ENCODE peak calls at places on chromosome 21, in five cellular contexts. D, R, O, H and S are unnamed samples.

GRCh38 chr21:42068592-42068991 is 2.5 kb upstream of the UMODL1 start:
- DNase-seq in D (no peak), R (no peak), O (no peak), H (no peak), S (no peak)

GRCh38 chr21:42847051-42847707 is 32.2 kb downstream of the WDR4 start:
- DNase-seq in D (no peak), R (no peak), O (no peak), H (no peak), S (no peak)

GRCh38 chr21:23016617-23017016 is 2018.4 kb downstream of the NCAM2 start:
- DNase-seq in D (no peak), R (peak; percentile 62), O (peak; percentile 57), H (no peak), S (no peak)

GRCh38 chr21:41658321-41658720 is 108.5 kb downstream of the RIPK4 start:
- DNase-seq in D (no peak), R (no peak), O (peak; percentile 22), H (no peak), S (no peak)

GRCh38 chr21:32413697-32414578 is 1.4 kb downstream of the EVA1C start:
- DNase-seq in D (no peak), R (peak; percentile 46), O (no peak), H (no peak), S (no peak)

GRCh38 chr21:42421018-42421793 is 17.5 kb downstream of the UBASH3A start:
- DNase-seq in D (no peak), R (no peak), O (no peak), H (no peak), S (no peak)

GRCh38 chr21:32099812-32100416 is 178.9 kb downstream of the MIS18A start:
- DNase-seq in D (no peak), R (no peak), O (peak; percentile 45), H (no peak), S (no peak)

GRCh38 chr21:42581676-42582371 is 68.2 kb downstream of the SLC37A1 start:
- DNase-seq in D (no peak), R (no peak), O (no peak), H (peak; percentile 22), S (no peak)

GRCh38 chr21:42148097-42148496 is 70.8 kb upstream of the ABCG1 start:
- DNase-seq in D (no peak), R (no peak), O (no peak), H (no peak), S (no peak)

GRCh38 chr21:16250282-16250681 is 520.5 kb downstream of the USP25 start:
- DNase-seq in D (no peak), R (peak; percentile 10), O (no peak), H (no peak), S (no peak)

GRCh38 chr21:35922618-35923017 is 137.7 kb downstream of the SETD4 start:
- DNase-seq in D (no peak), R (peak; percentile 59), O (no peak), H (no peak), S (no peak)

GRCh38 chr21:32772281-32773047 is 909 bp upstream of the PAXBP1 start:
- DNase-seq in D (peak; percentile 53), R (peak; percentile 36), O (peak; percentile 19), H (no peak), S (no peak)

GRCh38 chr21:41921089-41921819 is 32.6 kb downstream of the C2CD2 start:
- DNase-seq in D (no peak), R (no peak), O (no peak), H (no peak), S (no peak)

GRCh38 chr21:42572906-42573495 is 59.3 kb downstream of the SLC37A1 start:
- DNase-seq in D (no peak), R (no peak), O (no peak), H (peak; percentile 33), S (no peak)

GRCh38 chr21:36155603-36156338 is 853 bp upstream of the DOP1B start:
- DNase-seq in D (no peak), R (peak; percentile 80), O (peak; percentile 6), H (peak; percentile 64), S (no peak)

GRCh38 chr21:39022901-39023693 is 160.2 kb downstream of the PSMG1 start:
- DNase-seq in D (no peak), R (no peak), O (no peak), H (no peak), S (no peak)
- TF ChIP-seq CTCF in D (no peak), R (peak; percentile 41), O (peak; percentile 43), H (no peak), S (no peak)

GRCh38 chr21:44774972-44775371 is 26.6 kb downstream of the UBE2G2 start:
- DNase-seq in D (no peak), R (no peak), O (no peak), H (no peak), S (no peak)
- TF ChIP-seq CTCF in D (no peak), R (no peak), O (no peak), H (no peak), S (no peak)

GRCh38 chr21:44742418-44743153 is 31.2 kb upstream of the TSPEAR start:
- DNase-seq in D (no peak), R (peak; percentile 54), O (no peak), H (no peak), S (no peak)
- TF ChIP-seq CTCF in D (peak; percentile 25), R (peak; percentile 65), O (peak; percentile 7), H (no peak), S (no peak)

DNA sequence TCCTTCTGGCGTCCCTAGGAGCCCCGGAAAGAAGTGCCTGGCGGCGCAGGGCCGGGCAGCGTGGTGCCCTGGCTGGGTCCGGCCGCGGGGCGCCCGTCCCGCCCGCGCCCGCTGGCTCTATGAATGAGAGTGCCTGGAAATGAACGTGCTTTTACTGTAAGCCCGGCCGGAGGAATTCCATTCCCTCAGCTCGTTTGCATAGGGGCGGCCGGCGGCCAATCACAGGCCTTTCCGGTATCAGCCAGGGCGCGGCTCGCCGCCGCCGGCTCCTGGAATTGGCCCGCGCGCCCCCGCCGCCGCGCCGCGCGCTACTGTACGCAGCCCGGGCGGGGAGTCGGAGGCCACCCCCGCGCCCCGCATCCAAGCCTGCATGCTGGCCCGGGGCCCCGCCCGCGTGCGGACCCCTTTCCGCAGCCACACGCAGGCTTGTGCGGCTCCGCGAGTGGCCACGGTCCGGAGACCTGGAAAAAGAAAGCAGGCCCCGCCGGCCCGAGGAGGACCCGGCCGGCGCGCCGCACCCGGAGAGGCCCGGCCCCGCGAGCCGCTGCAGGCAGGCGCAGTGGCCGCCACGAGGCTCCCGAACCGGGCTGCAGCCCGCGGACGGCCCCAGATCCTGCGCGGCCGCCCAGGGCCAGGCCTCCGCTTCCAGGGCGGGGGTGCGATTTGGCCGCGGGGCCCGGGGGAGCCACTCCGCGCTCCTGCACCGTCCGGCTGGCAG is 160.4 kb downstream of the RUNX1 start:
- DNase-seq in D (peak; percentile 92), R (peak; percentile 97), O (peak; percentile 96), H (peak; percentile 92), S (peak; percentile 90)
- TF ChIP-seq CTCF in D (no peak), R (no peak), O (no peak), H (peak; percentile 5), S (no peak)

GRCh38 chr21:25350056-25350455 is 257.2 kb downstream of the MRPL39 start:
- DNase-seq in D (no peak), R (peak; percentile 78), O (peak; percentile 43), H (no peak), S (no peak)
- TF ChIP-seq CTCF in D (peak; percentile 42), R (peak; percentile 82), O (peak; percentile 68), H (no peak), S (peak; percentile 18)

GRCh38 chr21:21232320-21232719 is 234.1 kb downstream of the NCAM2 start:
- DNase-seq in D (no peak), R (peak; percentile 17), O (peak; percentile 42), H (no peak), S (no peak)
- TF ChIP-seq CTCF in D (peak; percentile 5), R (peak; percentile 58), O (peak; percentile 69), H (no peak), S (no peak)

DNA sequence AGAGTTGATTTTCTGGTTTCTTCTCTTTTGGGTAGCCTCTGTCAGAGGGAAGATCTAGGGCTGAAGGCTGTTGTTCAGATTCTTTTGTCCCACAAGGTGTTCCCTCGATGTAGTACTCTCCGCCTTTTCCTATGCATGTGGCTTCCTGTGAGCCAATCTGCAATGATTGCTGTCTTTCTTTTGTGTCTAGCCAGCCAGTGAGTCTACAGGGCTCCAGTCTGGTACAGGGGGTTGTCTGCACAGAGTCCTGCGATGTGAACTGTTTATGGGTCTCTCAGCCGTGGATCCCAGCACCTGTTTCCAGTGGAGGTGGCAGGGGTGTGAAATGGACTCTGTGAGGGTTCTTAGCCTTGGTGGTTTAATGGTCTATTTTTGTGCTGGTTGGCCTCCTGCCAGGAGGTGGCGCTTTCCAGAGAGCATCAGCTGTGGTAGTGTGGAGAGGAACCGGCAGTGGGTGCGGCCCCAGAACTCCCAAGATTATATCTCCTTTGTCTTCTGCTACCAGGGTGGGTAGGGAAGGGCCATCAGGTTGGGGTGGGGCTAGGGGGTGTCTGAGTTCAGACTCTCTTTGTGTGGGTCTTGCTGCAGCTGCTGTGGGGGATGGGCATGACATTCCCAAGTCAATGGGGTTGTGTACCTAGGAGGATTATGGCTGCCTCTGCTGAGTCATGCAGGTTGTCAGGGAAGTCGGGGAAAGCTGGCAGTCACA is 81.3 kb upstream of the C21orf91 start:
- DNase-seq in D (no peak), R (no peak), O (peak; percentile 26), H (no peak), S (no peak)
- TF ChIP-seq CTCF in D (peak; percentile 12), R (no peak), O (peak; percentile 30), H (no peak), S (no peak)

DNA sequence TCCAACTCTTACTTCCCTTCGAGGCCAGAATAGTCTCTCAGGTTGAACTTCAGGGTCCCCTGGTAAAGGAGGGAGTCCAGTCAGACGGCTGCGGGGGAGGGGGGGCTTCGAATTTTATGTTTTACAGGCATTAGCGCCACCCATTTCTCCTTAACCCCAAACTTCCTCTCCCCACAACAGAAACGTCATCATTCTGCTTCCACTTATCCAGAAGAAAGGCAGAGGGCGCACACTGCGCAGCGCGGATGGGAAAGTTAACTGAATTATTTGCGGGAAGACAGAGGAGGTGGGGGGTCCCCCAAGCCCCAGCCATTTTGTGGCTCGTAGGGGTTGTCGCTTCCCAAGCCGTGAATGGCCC is 529 bp upstream of the PRMT2 start:
- DNase-seq in D (peak; percentile 48), R (peak; percentile 60), O (peak; percentile 86), H (no peak), S (peak; percentile 59)
- TF ChIP-seq CTCF in D (peak; percentile 22), R (no peak), O (peak; percentile 31), H (no peak), S (peak; percentile 10)

GRCh38 chr21:27425172-27425571 is 458.3 kb upstream of the ADAMTS5 start:
- DNase-seq in D (no peak), R (no peak), O (no peak), H (no peak), S (no peak)
- TF ChIP-seq CTCF in D (no peak), R (peak; percentile 14), O (peak; percentile 38), H (no peak), S (no peak)